ENCODE peak calls at places on chromosomes 13 and 19, in five cellular contexts. B is PC-3, S is astrocyte, Q is H9, P is mammary epithelial cell. J is an unnamed sample.

GRCh38 chr19:11014403-11014911 is 53.6 kb downstream of the SMARCA4 start:
- DNase-seq in B (no peak), Q (peak; percentile 47), S (no peak), P (no peak), J (no peak)

GRCh38 chr19:5714819-5715218 is 5.1 kb downstream of the LONP1 start:
- DNase-seq in B (no peak), Q (no peak), P (no peak), S (no peak), J (no peak)

GRCh38 chr19:2977686-2978466 is 512 bp downstream of the TLE6 start:
- DNase-seq in S (no peak), P (no peak), B (no peak), Q (no peak), J (no peak)

GRCh38 chr19:40803857-40804782 is 5.1 kb downstream of the EGLN2 start:
- DNase-seq in B (peak; percentile 10), P (no peak), Q (peak; percentile 71), S (no peak), J (no peak)

GRCh38 chr13:21742041-21742440 is 71.2 kb downstream of the FGF9 start:
- DNase-seq in Q (no peak), S (no peak), B (no peak), P (no peak), J (no peak)

GRCh38 chr19:50669319-50670101 is 20.3 kb downstream of the C19orf81 start:
- DNase-seq in B (peak; percentile 64), P (no peak), Q (no peak), S (no peak), J (peak; percentile 67)

GRCh38 chr19:15841875-15842569 is 26.6 kb upstream of the OR10H1 start:
- DNase-seq in Q (no peak), B (no peak), S (no peak), P (no peak), J (no peak)

GRCh38 chr13:74644239-74644638 is 510.0 kb upstream of the KLF12 start:
- DNase-seq in S (peak; percentile 54), P (peak; percentile 14), Q (no peak), B (no peak), J (no peak)

GRCh38 chr19:45705115-45705514 is 12.6 kb downstream of the QPCTL start:
- DNase-seq in S (no peak), Q (no peak), P (no peak), B (no peak), J (no peak)

GRCh38 chr19:21092107-21092506 is 10.1 kb downstream of the ZNF714 start:
- DNase-seq in S (peak; percentile 53), B (no peak), Q (no peak), P (no peak), J (no peak)

GRCh38 chr13:73334459-73334858 is 275.7 kb downstream of the KLF5 start:
- DNase-seq in S (no peak), B (peak; percentile 67), Q (no peak), P (peak; percentile 88), J (no peak)

GRCh38 chr19:45147835-45148676 is 12.7 kb downstream of the NKPD1 start:
- DNase-seq in B (no peak), Q (peak; percentile 79), S (no peak), P (no peak), J (no peak)

GRCh38 chr13:46173656-46174055 is 8.3 kb downstream of the LCP1 start:
- DNase-seq in S (no peak), B (no peak), P (no peak), Q (no peak), J (no peak)

GRCh38 chr13:41408061-41408460 is 49.3 kb upstream of the RGCC start:
- DNase-seq in B (no peak), P (peak; percentile 19), Q (no peak), S (no peak), J (no peak)

GRCh38 chr13:111389621-111390521 is 69.4 kb downstream of the TEX29 start:
- DNase-seq in S (no peak), P (no peak), Q (no peak), B (no peak), J (no peak)

GRCh38 chr13:28872427-28873176 is 52.5 kb downstream of the MTUS2 start:
- DNase-seq in S (no peak), B (no peak), P (no peak), Q (no peak), J (no peak)

GRCh38 chr19:31280266-31281006 is 68.8 kb downstream of the TSHZ3 start:
- DNase-seq in Q (no peak), S (no peak), B (no peak), P (no peak), J (no peak)

GRCh38 chr13:39335721-39336120 is 267.3 kb downstream of the LHFPL6 start:
- DNase-seq in P (no peak), S (no peak), Q (no peak), B (no peak), J (no peak)

GRCh38 chr19:11767633-11768133 is 883 bp downstream of the ZNF441 start:
- DNase-seq in P (peak; percentile 31), S (peak; percentile 10), Q (no peak), B (peak; percentile 43), J (no peak)

DNA sequence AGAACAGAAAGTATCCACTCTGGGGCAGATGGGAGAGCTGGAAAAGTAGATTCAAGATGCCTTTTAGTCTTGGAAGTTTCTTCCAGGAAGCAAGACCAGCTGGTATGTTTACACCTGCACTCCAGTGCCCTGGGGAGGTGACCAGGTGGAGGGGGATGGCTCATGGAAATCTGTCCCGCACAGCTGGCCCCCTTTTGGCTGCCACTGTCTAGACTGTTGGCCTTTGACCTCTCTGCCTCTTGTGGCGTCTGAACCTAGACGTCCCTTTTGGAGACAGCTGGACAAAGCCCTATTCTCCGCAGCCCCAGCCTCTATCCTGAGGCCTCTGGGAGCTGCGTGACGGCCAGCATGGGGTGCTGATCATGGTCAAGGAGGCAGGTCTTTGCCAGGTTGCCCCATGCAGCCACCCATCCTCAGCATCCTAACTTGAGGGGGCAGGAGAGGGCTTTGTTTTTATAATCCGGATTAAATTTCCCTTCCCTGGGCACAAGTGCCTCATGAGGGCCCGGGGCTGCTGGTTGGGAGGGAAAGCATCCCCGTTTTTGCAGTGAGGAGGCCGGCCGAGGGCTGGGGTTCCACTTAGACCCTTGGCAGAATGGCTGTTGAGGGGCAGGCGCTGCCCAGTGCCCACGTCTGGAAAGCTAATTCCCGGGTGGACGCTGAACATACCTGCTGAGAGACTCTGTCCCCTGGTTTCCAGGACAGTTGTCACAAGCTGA is 17.3 kb upstream of the GDF15 start:
- DNase-seq in Q (no peak), B (no peak), P (no peak), S (no peak), J (no peak)
- H3K9ac ChIP-seq in Q (no peak overlapping the region), B (no peak overlapping the region), P (no peak overlapping the region), S (no peak overlapping the region), J (no peak overlapping the region)

GRCh38 chr13:44346534-44346933 is 27.1 kb upstream of the SERP2 start:
- DNase-seq in Q (no peak), P (no peak), S (no peak), B (no peak), J (no peak)

GRCh38 chr13:44340508-44340907 is 33.1 kb upstream of the SERP2 start:
- DNase-seq in Q (no peak), B (no peak), P (no peak), S (no peak), J (no peak)

GRCh38 chr13:44337581-44337980 is 36.0 kb upstream of the SERP2 start:
- DNase-seq in S (no peak), Q (no peak), P (no peak), B (no peak), J (no peak)

GRCh38 chr13:44347301-44347700 is 26.3 kb upstream of the SERP2 start:
- DNase-seq in P (no peak), Q (no peak), B (no peak), S (no peak), J (no peak)

DNA sequence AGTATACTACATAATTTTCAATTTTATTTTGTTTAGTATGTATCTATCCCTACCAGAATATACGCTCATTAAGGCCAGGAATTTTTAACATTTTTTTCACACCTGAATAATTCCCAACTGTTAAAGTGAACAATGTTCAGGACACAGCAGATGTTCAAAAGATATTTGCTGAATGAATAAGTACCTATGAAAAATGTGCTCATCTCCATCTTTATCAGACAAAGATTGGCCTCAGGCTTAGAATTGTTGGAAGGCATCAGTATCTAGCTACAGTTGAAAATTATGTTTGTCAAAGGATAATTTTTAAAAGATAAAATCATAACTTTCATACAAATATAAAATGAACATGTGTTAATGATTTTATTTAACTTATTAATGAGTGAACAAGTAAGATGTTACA is 30.9 kb upstream of the SERP2 start:
- DNase-seq in S (no peak), P (no peak), B (no peak), Q (no peak), J (no peak)
- H3K79me2 ChIP-seq in S (no peaks in the 10 kb centered on the region), P (no peaks in the 10 kb centered on the region), B (no peaks in the 10 kb centered on the region), Q (no peaks in the 10 kb centered on the region), J (no peaks in the 10 kb centered on the region)

GRCh38 chr19:17908244-17908643 is 24.6 kb upstream of the CCDC124 start:
- DNase-seq in P (no peak), Q (no peak), B (no peak), S (no peak), J (no peak)

GRCh38 chr19:17902701-17903100 is 30.1 kb upstream of the CCDC124 start:
- DNase-seq in P (peak; percentile 72), B (no peak), Q (no peak), S (peak; percentile 32), J (no peak)
- H3K27ac ChIP-seq in P (no peak overlapping the region), B (no peak overlapping the region), Q (no peak overlapping the region), S (no peak overlapping the region), J (peak overlapping the region; percentile 2)

GRCh38 chr13:110379905-110380341 is 72.8 kb downstream of the COL4A2 start:
- DNase-seq in Q (peak; percentile 58), B (peak; percentile 28), S (peak; percentile 79), P (no peak), J (no peak)

GRCh38 chr13:110374644-110375370 is 67.7 kb downstream of the COL4A2 start:
- DNase-seq in S (no peak), P (no peak), B (no peak), Q (no peak), J (no peak)

GRCh38 chr13:110376120-110376519 is 69.0 kb downstream of the COL4A2 start:
- DNase-seq in P (no peak), Q (no peak), S (no peak), B (no peak), J (no peak)

GRCh38 chr13:110379358-110379757 is 72.3 kb downstream of the COL4A2 start:
- DNase-seq in Q (no peak), S (no peak), P (no peak), B (no peak), J (no peak)

DNA sequence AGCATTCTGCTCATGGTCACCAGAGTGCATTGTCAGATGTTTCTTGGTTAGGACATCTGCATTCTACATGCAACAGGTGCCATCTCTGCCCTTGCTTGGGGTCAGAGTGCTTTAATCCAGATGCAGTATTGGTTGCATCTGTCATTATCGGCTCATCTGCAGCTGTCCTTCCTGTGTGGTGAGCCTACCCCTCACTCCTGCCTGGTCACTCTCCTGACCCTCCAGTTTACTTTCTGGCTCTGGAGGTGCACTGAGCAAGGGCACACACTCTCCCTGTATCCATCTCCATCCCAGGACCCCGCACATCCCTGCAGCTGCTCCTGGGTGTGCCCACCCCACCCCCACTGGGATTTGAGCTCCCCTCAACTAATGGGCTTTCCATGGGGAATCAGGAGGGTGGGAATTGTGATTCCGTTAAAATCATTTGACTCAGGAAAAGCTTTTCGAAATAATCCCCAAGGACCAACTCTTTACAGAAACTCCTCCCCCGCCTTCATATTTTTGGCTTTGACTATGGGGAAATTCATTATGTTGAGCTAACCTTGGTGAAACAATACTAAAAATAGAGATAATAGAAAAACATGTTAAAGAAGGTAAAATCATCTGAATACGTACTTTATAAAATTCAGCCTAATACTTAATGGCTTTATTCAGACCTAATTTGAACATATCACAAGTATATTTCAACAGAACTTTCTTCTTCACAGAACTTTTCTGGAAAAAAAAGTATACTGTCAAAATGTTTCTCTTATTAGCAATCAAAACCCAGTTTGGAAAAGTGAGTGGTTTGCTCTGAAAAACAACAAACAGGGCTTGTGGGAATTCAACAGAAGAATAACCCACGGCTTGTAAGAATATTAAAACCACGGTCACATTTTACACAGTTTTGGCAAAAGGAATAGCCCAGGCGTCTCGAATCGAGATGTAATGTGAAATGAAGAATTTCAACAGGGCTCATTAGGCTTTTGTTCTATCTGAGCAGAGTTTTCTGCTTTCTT is 70.4 kb downstream of the COL4A2 start:
- DNase-seq in B (no peak), Q (no peak), P (no peak), S (no peak), J (no peak)
- H3K9ac ChIP-seq in B (no peak overlapping the region), Q (no peak overlapping the region), P (no peak overlapping the region), S (peak overlapping the region; percentile 34), J (no peak overlapping the region)

J was measured in H1.